ENCODE peak calls at places on chromosomes 5 and 9, in six cellular contexts. X is GM10248, O is Peyer's patch, L is body of pancreas, A is psoas muscle, V is endothelial cell of umbilical vein. J is an unnamed sample.
A peak's percentile ranks its signal among the peaks of the same experiment; 100 is the strongest.

GRCh38 chr5:10291736-10292135 is 16.0 kb downstream of the CMBL start:
- DNase-seq in X (no peak), O (no peak), L (no peak), A (no peak), V (no peak), J (no peak)

GRCh38 chr5:170782438-170782837 is 1.1 kb upstream of the GABRP start:
- DNase-seq in X (no peak), O (no peak), L (no peak), A (no peak), V (peak; percentile 71), J (no peak)

GRCh38 chr9:134661791-134662142 is 20.2 kb downstream of the COL5A1 start:
- DNase-seq in X (no peak), O (peak; percentile 46), L (no peak), A (peak; percentile 46), V (no peak), J (no peak)

GRCh38 chr5:137565450-137565849 is 66.3 kb upstream of the SPOCK1 start:
- DNase-seq in X (no peak), O (no peak), L (no peak), A (no peak), V (no peak), J (no peak)

GRCh38 chr9:131608469-131609115 is 63.3 kb downstream of the PRRT1B start:
- DNase-seq in X (no peak), O (no peak), L (peak; percentile 69), A (peak; percentile 66), V (peak; percentile 85), J (peak; percentile 74)

GRCh38 chr9:133601746-133602145 is 7.4 kb downstream of the FAM163B start:
- DNase-seq in X (no peak), O (no peak), L (no peak), A (no peak), V (no peak), J (no peak)

GRCh38 chr9:121495976-121496375 is 3.7 kb downstream of the GGTA1 start:
- DNase-seq in X (no peak), O (no peak), L (no peak), A (no peak), V (no peak), J (no peak)

GRCh38 chr9:92147030-92147853 is 32.0 kb upstream of the SPTLC1 start:
- DNase-seq in X (peak; percentile 50), O (no peak), L (no peak), A (peak; percentile 65), V (peak; percentile 88), J (no peak)

GRCh38 chr5:124176692-124177091 is 569.7 kb downstream of the ZNF608 start:
- DNase-seq in X (no peak), O (no peak), L (peak; percentile 50), A (no peak), V (no peak), J (no peak)

GRCh38 chr5:164600166-164600715 is 1094.8 kb downstream of the MAT2B start:
- DNase-seq in X (no peak), O (no peak), L (no peak), A (no peak), V (no peak), J (no peak)

GRCh38 chr5:164600929-164601535 is 1095.6 kb downstream of the MAT2B start:
- DNase-seq in X (no peak), O (no peak), L (no peak), A (no peak), V (no peak), J (no peak)

GRCh38 chr5:164597293-164597900 is 1092.0 kb downstream of the MAT2B start:
- DNase-seq in X (peak; percentile 17), O (no peak), L (no peak), A (no peak), V (no peak), J (no peak)
- TF ChIP-seq CTCF in X (peak; percentile 52), O (no peak), L (no peak), A (no peak), V (peak; percentile 6), J (no peak)

DNA sequence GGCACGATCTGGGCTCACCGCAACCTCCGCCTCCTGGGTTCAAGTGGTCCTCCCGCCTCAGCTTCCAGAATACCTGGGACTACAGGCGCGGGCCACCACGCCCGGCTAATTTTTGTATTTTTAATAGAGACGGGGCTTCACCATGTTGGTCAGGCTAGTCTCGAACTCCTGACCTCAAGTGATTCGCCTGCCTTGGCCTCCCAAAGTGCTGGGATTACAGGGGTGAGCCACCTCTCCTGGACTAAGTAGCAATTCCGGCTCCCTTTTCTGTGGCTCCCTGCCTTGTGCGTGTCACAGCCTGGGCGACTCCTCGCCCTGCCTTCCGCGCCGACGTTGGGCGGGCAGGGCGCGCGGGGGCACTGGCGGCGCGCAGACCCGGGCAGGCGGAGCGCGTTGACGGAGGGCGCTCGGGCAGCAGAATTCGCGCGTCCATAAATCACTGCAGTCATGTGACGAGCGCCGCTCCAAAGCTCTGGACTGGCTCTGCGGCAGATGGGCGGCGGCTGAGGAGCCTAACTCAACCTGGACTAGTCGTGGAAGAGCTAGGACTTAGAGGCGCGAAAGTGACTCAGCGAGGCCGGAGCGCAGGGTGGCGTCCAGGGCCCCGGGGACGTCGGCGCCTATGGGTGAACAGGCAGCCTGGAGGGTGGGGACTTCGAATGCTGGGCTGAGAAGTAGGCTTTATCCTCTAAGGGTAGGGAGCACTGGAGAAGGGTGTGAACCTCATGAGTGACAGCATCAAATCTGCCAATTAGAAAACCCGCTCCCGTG is 1.4 kb upstream of the CIZ1 start:
- DNase-seq in X (peak; percentile 77), O (peak; percentile 94), L (peak; percentile 79), A (peak; percentile 87), V (peak; percentile 95), J (peak; percentile 82)
- TF ChIP-seq CTCF in X (no peak), O (no peak), L (peak; percentile 21), A (peak; percentile 37), V (peak; percentile 42), J (peak; percentile 50)

DNA sequence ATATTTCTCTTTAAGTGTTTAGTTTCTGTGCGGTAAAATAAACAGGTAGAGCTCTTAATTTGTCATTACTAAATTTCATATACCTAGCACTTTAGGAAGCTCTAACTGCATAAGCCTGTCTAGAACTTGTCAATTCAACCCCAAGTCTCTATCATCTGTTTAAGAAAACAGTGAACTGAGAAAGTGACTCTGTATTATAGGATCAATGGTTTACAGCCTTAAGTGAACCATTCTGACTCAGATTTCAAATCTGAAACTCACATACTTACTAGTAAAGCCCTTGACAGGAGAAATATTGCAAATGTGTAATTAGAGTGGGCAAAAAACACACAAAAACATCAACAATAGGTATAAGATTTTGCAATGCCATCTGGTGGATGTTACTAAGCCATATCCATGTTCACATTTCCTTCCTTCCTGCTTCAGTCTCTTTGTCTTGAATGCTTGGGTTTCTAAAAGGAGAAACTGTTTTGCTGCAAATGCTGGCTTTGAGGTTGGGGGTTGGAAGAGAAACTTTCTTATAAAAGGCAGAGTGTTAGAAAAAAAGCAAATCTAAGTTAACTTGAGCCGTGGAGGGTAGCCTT is 101.8 kb downstream of the DOCK8 start:
- DNase-seq in X (no peak), O (no peak), L (no peak), A (no peak), V (peak; percentile 40), J (no peak)
- TF ChIP-seq CTCF in X (no peak), O (no peak), L (no peak), A (no peak), V (no peak), J (no peak)

GRCh38 chr9:102428305-102428704 is 566.8 kb upstream of the CYLC2 start:
- DNase-seq in X (no peak), O (no peak), L (no peak), A (no peak), V (no peak), J (no peak)
- TF ChIP-seq CTCF in X (no peak), O (no peak), L (no peak), A (no peak), V (no peak), J (no peak)

GRCh38 chr5:118042076-118042475 is 946.3 kb downstream of the DTWD2 start:
- DNase-seq in X (no peak), O (no peak), L (no peak), A (no peak), V (no peak), J (no peak)
- TF ChIP-seq CTCF in X (no peak), O (no peak), L (no peak), A (no peak), V (no peak), J (peak; percentile 45)

DNA sequence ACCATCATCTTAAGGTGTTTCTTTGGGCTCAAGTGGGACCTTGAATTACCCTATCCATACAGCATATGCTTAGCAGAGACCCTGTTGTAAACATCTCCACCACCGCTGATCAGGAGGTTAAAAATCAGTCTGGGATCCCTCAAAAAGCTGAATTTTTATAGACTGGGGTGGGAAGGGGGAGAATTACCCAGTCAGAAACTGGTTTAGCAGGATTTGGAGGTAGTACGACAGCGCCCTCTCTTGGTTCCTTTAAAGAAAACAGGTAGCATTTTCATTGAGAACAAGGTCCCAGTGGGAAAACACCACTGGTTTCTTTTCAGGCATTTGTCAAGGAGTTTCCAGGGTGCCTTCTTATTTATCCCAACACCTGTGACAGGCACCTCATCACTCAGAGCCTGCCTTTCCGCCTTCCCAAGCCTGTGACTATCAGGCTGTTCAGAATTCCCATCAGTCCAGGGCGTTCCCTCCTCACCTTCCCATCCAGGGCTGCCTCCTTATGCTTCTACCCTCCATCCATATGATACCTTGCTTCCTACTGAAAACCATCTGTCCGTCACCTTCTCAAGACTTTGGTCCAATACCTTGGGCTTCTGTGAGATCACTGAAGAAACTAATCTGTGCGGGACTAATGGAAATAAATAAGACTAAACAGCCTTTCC is 203.8 kb upstream of the RAI14 start:
- DNase-seq in X (no peak), O (no peak), L (no peak), A (no peak), V (peak; percentile 9), J (no peak)
- TF ChIP-seq CTCF in X (no peak), O (no peak), L (peak; percentile 14), A (no peak), V (peak; percentile 40), J (no peak)

GRCh38 chr9:13397661-13398060 is 118.2 kb upstream of the MPDZ start:
- DNase-seq in X (no peak), O (no peak), L (no peak), A (no peak), V (no peak), J (no peak)
- TF ChIP-seq CTCF in X (no peak), O (no peak), L (no peak), A (no peak), V (no peak), J (no peak)